ENCODE peak calls at places on chromosomes 16 and 17, in seven cellular contexts. L is activated CD4-positive, alpha-beta T cell treated with anti-CD3 and anti-CD28 coated beads, Interleukin-2, amount 50 U/mL, for 1 hour; F is NCI-H1417 treated with DMSO at 0.1 percent for 48 hours; O is NCI-H1105 treated with DMSO at 0.1 percent for 48 hours; G is HEK293T; B is hypothalamus; Z is left ventricle myocardium inferior. S is an unnamed sample.

GRCh38 chr16:11224894-11225676 is 30.9 kb downstream of the SOCS1 start:
- DNase-seq in L (peak), F (no peak), O (no peak), G (no peak), B (no peak), Z (peak), S (no peak)

GRCh38 chr17:75601057-75601987 is 13.7 kb downstream of the MYO15B start:
- DNase-seq in L (peak), F (no peak), O (peak), G (peak), B (no peak), Z (peak), S (no peak)

GRCh38 chr17:30472238-30472890 is 4.8 kb upstream of the GOSR1 start:
- DNase-seq in L (no peak), F (no peak), O (peak), G (no peak), B (no peak), Z (no peak), S (no peak)

GRCh38 chr16:27973678-27974077 is 89.8 kb downstream of the GSG1L start:
- DNase-seq in L (no peak), F (no peak), O (no peak), G (no peak), B (no peak), Z (no peak), S (no peak)

GRCh38 chr16:69727916-69728270 is 1.5 kb upstream of the NQO1 start:
- DNase-seq in L (no peak), F (no peak), O (no peak), G (no peak), B (no peak), Z (peak), S (no peak)

GRCh38 chr17:64401941-64402340 is 11.3 kb upstream of the PECAM1 start:
- DNase-seq in L (no peak), F (no peak), O (no peak), G (no peak), B (no peak), Z (no peak), S (no peak)

GRCh38 chr17:27551701-27552466 is 79.1 kb upstream of the LGALS9 start:
- DNase-seq in L (no peak), F (no peak), O (no peak), G (no peak), B (no peak), Z (no peak), S (no peak)

GRCh38 chr16:83200005-83200779 is 573.4 kb downstream of the CDH13 start:
- DNase-seq in L (no peak), F (no peak), O (no peak), G (no peak), B (no peak), Z (no peak), S (no peak)

GRCh38 chr17:18270046-18270850 is 9.8 kb downstream of the MIEF2 start:
- DNase-seq in L (no peak), F (no peak), O (no peak), G (no peak), B (no peak), Z (no peak), S (no peak)

GRCh38 chr17:40347319-40348135 is 17.0 kb downstream of the GJD3 start:
- DNase-seq in L (no peak), F (no peak), O (no peak), G (no peak), B (peak), Z (no peak), S (no peak)

GRCh38 chr17:32819035-32819434 is 57.9 kb downstream of the MYO1D start:
- DNase-seq in L (no peak), F (no peak), O (no peak), G (no peak), B (no peak), Z (no peak), S (no peak)

GRCh38 chr17:2067559-2067958 is 12.7 kb downstream of the HIC1 start:
- DNase-seq in L (no peak), F (no peak), O (no peak), G (no peak), B (no peak), Z (no peak), S (peak)

GRCh38 chr16:31201511-31202401 is 804 bp downstream of the PYCARD start:
- DNase-seq in L (peak), F (no peak), O (peak), G (no peak), B (no peak), Z (peak), S (no peak)

GRCh38 chr17:72208832-72209231 is 88.0 kb downstream of the SOX9 start:
- DNase-seq in L (no peak), F (no peak), O (no peak), G (no peak), B (no peak), Z (no peak), S (no peak)

GRCh38 chr17:66841744-66842143 is 6.8 kb downstream of the CACNG5 start:
- DNase-seq in L (no peak), F (no peak), O (no peak), G (no peak), B (no peak), Z (no peak), S (no peak)

GRCh38 chr17:80101160-80101945 is at the start of gene GAA:
- DNase-seq in L (peak), F (no peak), O (peak), G (peak), B (peak), Z (peak), S (peak)

GRCh38 chr16:69620564-69620963 is 54.8 kb downstream of the NFAT5 start:
- DNase-seq in L (no peak), F (no peak), O (no peak), G (no peak), B (no peak), Z (no peak), S (no peak)

GRCh38 chr17:61400058-61400785 is 579 bp downstream of the TBX2 start:
- DNase-seq in L (no peak), F (no peak), O (no peak), G (peak), B (no peak), Z (no peak), S (no peak)

GRCh38 chr16:70800306-70800705 is 652 bp downstream of the VAC14 start:
- DNase-seq in L (no peak), F (no peak), O (no peak), G (no peak), B (no peak), Z (no peak), S (no peak)

GRCh38 chr16:85637808-85638186 is 24.7 kb downstream of the GSE1 start:
- DNase-seq in L (no peak), F (no peak), O (no peak), G (no peak), B (no peak), Z (peak), S (no peak)

GRCh38 chr17:14228903-14229302 is 7.8 kb downstream of the CDRT15 start:
- DNase-seq in L (no peak), F (no peak), O (no peak), G (no peak), B (no peak), Z (no peak), S (peak)

GRCh38 chr16:71467810-71468209 is 5.8 kb upstream of the ZNF23 start:
- DNase-seq in L (peak), F (no peak), O (no peak), G (peak), B (no peak), Z (no peak), S (no peak)

GRCh38 chr16:79845734-79846135 is 245.2 kb upstream of the MAF start:
- DNase-seq in L (no peak), F (no peak), O (no peak), G (no peak), B (no peak), Z (no peak), S (no peak)

GRCh38 chr17:77882481-77883212 is 75.9 kb upstream of the TNRC6C start:
- DNase-seq in L (peak), F (no peak), O (no peak), G (no peak), B (no peak), Z (peak), S (no peak)

S was measured in HFF-Myc.